ENCODE peak calls at places on chromosomes 1 and 21, in four cellular contexts. F is HCT116, I is H1, J is K562. E is an unnamed sample.

GRCh38 chr21:36330904-36331303 is 10.9 kb downstream of the MORC3 start:
- DNase-seq in I (no peak), F (peak; percentile 27), J (peak; percentile 50), E (peak; percentile 33)

GRCh38 chr1:221276911-221277310 is 397.7 kb downstream of the HLX start:
- DNase-seq in J (no peak), I (no peak), F (no peak), E (no peak)

GRCh38 chr1:116909511-116910378 is at the start of gene PTGFRN:
- DNase-seq in J (peak; percentile 78), F (peak; percentile 6), I (peak; percentile 86), E (peak; percentile 65)

GRCh38 chr1:1627842-1628655 is 3.9 kb upstream of the MMP23B start:
- DNase-seq in I (no peak), F (peak; percentile 48), J (no peak), E (no peak)

GRCh38 chr1:109850194-109850593 is 60.5 kb upstream of the CSF1 start:
- DNase-seq in J (no peak), I (peak; percentile 20), F (no peak), E (no peak)

GRCh38 chr1:164613176-164613575 is 54.2 kb downstream of the PBX1 start:
- DNase-seq in F (peak; percentile 26), J (no peak), I (no peak), E (no peak)

GRCh38 chr21:16797530-16797929 is 715.3 kb upstream of the CXADR start:
- DNase-seq in J (no peak), F (no peak), I (no peak), E (no peak)

GRCh38 chr1:41440321-41441090 is 44.0 kb downstream of the EDN2 start:
- DNase-seq in I (no peak), J (no peak), F (no peak), E (no peak)

GRCh38 chr1:234368320-234369032 is 4.8 kb upstream of the COA6 start:
- DNase-seq in F (no peak), J (no peak), I (no peak), E (no peak)

GRCh38 chr1:36890776-36891175 is 143.5 kb downstream of the GRIK3 start:
- DNase-seq in F (no peak), I (peak; percentile 20), J (no peak), E (no peak)

GRCh38 chr1:236320671-236321070 is 38.9 kb upstream of the ERO1B start:
- DNase-seq in I (no peak), J (no peak), F (no peak), E (no peak)

DNA sequence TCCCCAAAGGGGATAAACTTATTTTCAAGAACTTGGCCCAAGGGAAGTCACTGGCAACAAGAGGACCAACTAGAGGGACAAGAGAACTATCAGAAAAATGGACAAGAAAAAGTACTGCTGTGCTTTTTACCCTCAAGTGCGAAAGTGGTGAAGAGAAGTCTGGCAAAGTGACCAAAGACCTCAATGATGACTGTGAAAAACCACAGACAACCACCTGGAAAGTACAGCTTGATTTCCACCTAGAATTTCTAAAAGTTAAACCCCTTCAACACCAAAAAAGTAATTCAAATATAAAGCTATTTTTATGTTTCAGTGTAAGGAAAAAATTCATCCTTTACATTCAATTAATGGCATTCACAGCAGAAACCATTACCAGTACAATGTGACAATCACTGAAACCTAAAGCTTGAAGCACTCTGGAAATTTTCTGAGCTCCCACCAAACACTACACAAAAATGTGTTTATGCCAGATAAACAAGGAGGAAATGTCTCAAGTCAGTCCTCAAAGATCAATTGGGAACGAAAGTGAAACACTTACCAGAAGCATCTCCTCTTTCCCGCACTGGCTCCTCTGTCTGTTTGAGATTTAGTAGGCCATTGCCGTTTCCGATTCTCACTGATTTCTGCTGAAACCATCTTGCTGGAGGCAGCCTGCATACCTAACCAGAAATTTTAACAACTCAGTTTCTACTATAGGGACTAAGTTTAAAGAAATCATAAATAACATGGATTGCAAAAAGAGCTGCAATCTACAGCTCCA is 8.3 kb downstream of the SDE2 start:
- DNase-seq in I (no peak), J (peak; percentile 30), F (no peak), E (no peak)
- TF ChIP-seq JUND in I (no peak), J (no peak), F (no peak), E (no peak)

GRCh38 chr1:56948403-56949023 is 17.3 kb downstream of the C8B start:
- DNase-seq in J (no peak), F (no peak), I (no peak), E (no peak)
- TF ChIP-seq JUND in J (no peak), F (no peak), I (no peak), E (no peak)

GRCh38 chr1:15633756-15634420 is 16.6 kb downstream of the DDI2 start:
- DNase-seq in J (no peak), F (no peak), I (no peak), E (no peak)
- TF ChIP-seq JUND in J (no peak), F (no peak), I (no peak), E (no peak)

GRCh38 chr1:21584096-21584495 is 74.9 kb downstream of the ALPL start:
- DNase-seq in I (no peak), F (no peak), J (no peak), E (no peak)
- TF ChIP-seq JUND in I (no peak), F (no peak), J (no peak), E (no peak)

DNA sequence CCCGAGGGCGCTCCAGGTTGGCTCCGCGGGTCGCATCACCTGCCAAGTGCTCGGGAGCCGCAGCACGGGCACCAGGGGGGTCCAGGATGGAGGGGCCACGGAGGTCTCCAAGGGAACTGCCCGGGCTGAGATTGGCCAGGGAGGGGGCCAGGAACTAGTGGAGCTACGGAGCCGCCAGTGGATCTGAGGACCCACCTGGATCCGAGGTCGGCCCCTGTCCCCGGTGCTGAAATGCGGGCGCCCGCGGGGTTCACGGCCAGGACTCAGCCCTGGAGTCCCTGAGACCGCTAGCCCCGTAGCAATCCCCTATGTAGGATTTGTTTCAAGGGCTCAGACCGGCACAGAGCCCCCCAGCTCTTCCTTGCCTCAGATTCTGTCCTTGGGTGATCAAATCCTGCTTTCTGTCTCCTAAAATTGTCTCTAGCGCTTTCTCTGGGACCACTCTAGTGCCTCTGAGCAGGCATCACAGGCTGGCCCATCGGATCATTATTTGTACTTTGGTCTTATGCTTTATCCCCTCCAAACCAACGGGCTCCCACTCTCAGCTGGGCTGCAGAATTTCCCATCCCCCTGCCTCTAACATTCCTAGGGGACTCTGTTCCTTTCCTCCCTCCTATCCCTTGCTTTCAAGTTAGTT is 27.3 kb downstream of the KIAA2013 start:
- DNase-seq in F (no peak), I (peak; percentile 93), J (peak; percentile 50), E (no peak)
- TF ChIP-seq JUND in F (no peak), I (no peak), J (no peak), E (no peak)

GRCh38 chr1:9766759-9767442 is 56.9 kb downstream of the CLSTN1 start:
- DNase-seq in I (no peak), F (peak; percentile 38), J (no peak), E (no peak)
- TF ChIP-seq JUND in I (no peak), F (no peak), J (no peak), E (no peak)

DNA sequence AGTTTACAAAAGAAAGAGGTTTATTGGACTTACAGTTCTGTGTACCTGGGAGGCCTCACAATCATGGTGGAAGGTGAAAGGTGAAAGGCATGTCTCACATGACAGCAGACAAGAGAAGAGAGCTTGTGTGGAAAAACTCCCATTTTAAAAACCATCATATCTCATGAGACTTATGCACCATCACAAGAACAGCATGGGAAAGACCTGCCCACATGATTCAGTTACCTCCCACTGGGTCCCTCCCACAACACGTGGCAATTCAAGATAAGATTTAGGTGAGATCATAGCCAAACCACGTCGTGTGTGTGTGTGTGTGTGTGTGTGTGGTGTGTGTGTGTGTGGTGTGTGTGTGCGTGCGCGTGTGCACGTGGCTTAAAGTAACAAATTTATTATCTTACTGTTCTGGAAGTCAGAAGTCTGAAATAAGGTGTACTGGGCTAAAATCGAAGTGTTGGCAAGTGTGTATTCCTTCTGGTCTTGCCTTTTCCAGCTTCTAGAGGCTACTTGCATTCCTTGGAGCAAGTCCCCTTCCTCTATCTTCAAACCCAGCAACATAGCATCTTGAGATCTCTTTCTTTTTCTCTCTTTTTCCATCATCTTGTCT is 48.1 kb upstream of the MPC2 start:
- DNase-seq in I (no peak), F (no peak), J (peak; percentile 32), E (no peak)
- TF ChIP-seq JUND in I (no peak), F (no peak), J (peak; percentile 99), E (no peak)

GRCh38 chr1:88910401-88910800 is 19.0 kb upstream of the GTF2B start:
- DNase-seq in I (no peak), J (no peak), F (no peak), E (no peak)
- TF ChIP-seq JUND in I (no peak), J (no peak), F (no peak), E (no peak)

DNA sequence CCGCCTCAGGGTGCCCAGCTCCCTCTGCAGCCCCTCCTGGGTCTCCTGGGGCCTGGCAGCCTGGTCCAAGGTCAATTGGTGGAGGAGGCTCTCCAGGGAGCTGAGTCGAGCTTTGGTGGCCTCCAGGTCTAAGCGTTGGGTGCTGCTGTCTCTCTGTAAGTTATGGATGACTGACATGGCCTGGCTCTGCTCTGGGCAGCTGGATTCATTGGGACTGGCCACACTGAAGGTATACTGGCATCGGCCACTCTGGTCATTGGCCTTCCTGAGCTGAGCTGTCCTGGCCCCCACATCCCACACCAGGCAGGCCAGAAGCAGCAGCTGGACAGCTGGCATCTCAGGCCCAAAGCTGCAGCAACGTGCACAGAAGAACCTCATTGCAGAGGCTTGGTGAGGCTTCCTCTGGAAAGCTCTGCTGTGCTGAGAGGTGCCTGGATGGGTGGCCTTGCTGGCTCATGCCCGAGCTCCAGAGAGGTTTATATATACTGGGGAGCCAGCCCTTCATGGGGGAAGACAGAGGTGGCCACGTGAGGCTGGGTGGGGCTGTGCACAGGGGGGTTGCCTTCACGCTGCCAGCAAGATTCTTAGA is at the start of gene MYOC:
- DNase-seq in I (no peak), F (no peak), J (no peak), E (no peak)
- TF ChIP-seq JUND in I (no peak), F (no peak), J (no peak), E (no peak)

E was measured in T47D.